ENCODE peak calls at places on chromosome 22, in eight cellular contexts. R is stimulated activated CD8-positive, alpha-beta memory T cell treated with anti-CD3 and anti-CD28 coated beads, Interleukin-15, amount 100 ng/mL, for 48 hours; I is cardiac muscle cell; S is Ammon's horn; X is CD8-positive, alpha-beta T cell; Y is HFFc6; Z is anterior cingulate cortex; F is HFF-Myc. L is an unnamed sample.
A peak's percentile ranks its signal among the peaks of the same experiment; 100 is the strongest.

GRCh38 chr22:41876275-41876674 is 38.6 kb downstream of the SHISA8 start:
- DNase-seq in X (no peak), I (no peak), S (no peak), Z (no peak), F (no peak), R (no peak), Y (peak; percentile 3), L (no peak)

GRCh38 chr22:36687516-36687915 is 16.0 kb downstream of the CACNG2 start:
- DNase-seq in Y (no peak), S (no peak), Z (no peak), I (no peak), F (no peak), X (no peak), R (no peak), L (no peak)

GRCh38 chr22:48277868-48278581 is 1515.6 kb downstream of the TBC1D22A start:
- DNase-seq in Z (peak; percentile 66), I (no peak), X (no peak), F (no peak), Y (no peak), S (peak; percentile 50), R (no peak), L (peak; percentile 65)

GRCh38 chr22:46763051-46763705 is 728 bp downstream of the TBC1D22A start:
- DNase-seq in X (peak; percentile 60), R (no peak), Z (no peak), Y (no peak), I (no peak), S (no peak), F (no peak), L (no peak)

GRCh38 chr22:45272498-45272897 is 12.3 kb upstream of the UPK3A start:
- DNase-seq in S (no peak), Z (no peak), X (no peak), F (no peak), Y (no peak), I (no peak), R (no peak), L (no peak)

GRCh38 chr22:45240137-45240809 is 421 bp downstream of the KIAA0930 start:
- DNase-seq in X (peak; percentile 39), Z (no peak), S (no peak), Y (no peak), F (no peak), R (no peak), I (no peak), L (no peak)

GRCh38 chr22:30992565-30992964 is 23.5 kb downstream of the TUG1 start:
- DNase-seq in F (no peak), I (no peak), Y (no peak), S (no peak), Z (no peak), R (no peak), X (no peak), L (no peak)

GRCh38 chr22:36077261-36077660 is 48.6 kb upstream of the RBFOX2 start:
- DNase-seq in X (no peak), R (no peak), S (no peak), F (no peak), Z (no peak), I (no peak), Y (peak; percentile 53), L (no peak)

GRCh38 chr22:31537019-31537535 is 40.7 kb downstream of the SFI1 start:
- DNase-seq in S (no peak), F (no peak), Z (no peak), R (peak; percentile 47), I (peak; percentile 9), Y (no peak), X (no peak), L (no peak)

GRCh38 chr22:30490399-30490798 is 15.1 kb downstream of the SEC14L4 start:
- DNase-seq in S (no peak), F (no peak), R (no peak), I (no peak), X (no peak), Z (no peak), Y (no peak), L (no peak)

GRCh38 chr22:47354668-47355387 is 592.4 kb downstream of the TBC1D22A start:
- DNase-seq in Y (no peak), X (no peak), F (no peak), Z (no peak), S (no peak), R (no peak), I (no peak), L (no peak)

GRCh38 chr22:30892731-30893221 is 75.8 kb downstream of the MORC2 start:
- DNase-seq in I (no peak), R (no peak), Y (no peak), F (no peak), X (no peak), S (no peak), Z (no peak), L (no peak)

GRCh38 chr22:30273196-30273595 is 6.5 kb upstream of the OSM start:
- DNase-seq in X (no peak), I (no peak), F (no peak), S (no peak), Y (no peak), R (no peak), Z (no peak), L (no peak)

GRCh38 chr22:35459423-35459894 is 59.5 kb downstream of the MCM5 start:
- DNase-seq in Z (no peak), R (no peak), X (no peak), I (no peak), F (no peak), Y (no peak), S (no peak), L (no peak)

GRCh38 chr22:49015993-49016908 is 811.4 kb downstream of the BRD1 start:
- DNase-seq in F (no peak), S (no peak), I (no peak), R (no peak), Z (no peak), X (no peak), Y (no peak), L (no peak)

GRCh38 chr22:23237841-23238240 is 57.5 kb downstream of the BCR start:
- DNase-seq in S (no peak), I (no peak), X (peak; percentile 16), F (no peak), R (no peak), Y (no peak), Z (peak; percentile 14), L (peak; percentile 76)

GRCh38 chr22:48975252-48975780 is 852.4 kb downstream of the BRD1 start:
- DNase-seq in Y (no peak), X (no peak), R (no peak), Z (no peak), S (no peak), I (no peak), F (no peak), L (no peak)

GRCh38 chr22:49212002-49212401 is 615.7 kb downstream of the BRD1 start:
- DNase-seq in R (no peak), S (no peak), X (no peak), F (no peak), I (no peak), Y (no peak), Z (no peak), L (no peak)

GRCh38 chr22:17842386-17842785 is 68.1 kb upstream of the BID start:
- DNase-seq in F (no peak), S (no peak), I (no peak), R (peak; percentile 4), X (peak; percentile 24), Z (no peak), Y (no peak), L (no peak)

GRCh38 chr22:18126606-18127005 is 16.0 kb downstream of the TUBA8 start:
- DNase-seq in X (no peak), S (no peak), R (no peak), Y (no peak), Z (no peak), F (no peak), I (no peak), L (no peak)

GRCh38 chr22:50730013-50730891 is 7.8 kb upstream of the ACR start:
- DNase-seq in I (no peak), Z (no peak), X (no peak), R (no peak), F (no peak), S (no peak), Y (no peak), L (no peak)

GRCh38 chr22:31613904-31614296 is 48.1 kb downstream of the PISD start:
- DNase-seq in F (no peak), R (no peak), I (no peak), S (no peak), Z (no peak), X (no peak), Y (no peak), L (no peak)

GRCh38 chr22:30222321-30222720 is 24.2 kb downstream of the LIF start:
- DNase-seq in S (no peak), R (no peak), I (no peak), Z (no peak), X (no peak), Y (no peak), F (no peak), L (no peak)

GRCh38 chr22:44604455-44604854 is 97.5 kb upstream of the PRR5 start:
- DNase-seq in I (no peak), R (no peak), Y (no peak), F (no peak), S (no peak), Z (no peak), X (no peak), L (no peak)

GRCh38 chr22:37855462-37855861 is 6.2 kb downstream of the EIF3L start:
- DNase-seq in Z (no peak), R (no peak), Y (no peak), S (no peak), F (no peak), I (no peak), X (no peak), L (no peak)

GRCh38 chr22:48758905-48759875 is 1068.5 kb downstream of the BRD1 start:
- DNase-seq in S (no peak), R (no peak), I (no peak), X (no peak), F (no peak), Y (no peak), Z (no peak), L (no peak)

GRCh38 chr22:22974795-22975580 is 87.4 kb downstream of the IGLL5 start:
- DNase-seq in F (no peak), X (no peak), S (no peak), R (no peak), Z (no peak), Y (no peak), I (no peak), L (no peak)

GRCh38 chr22:35882226-35883027 is 146.2 kb downstream of the RBFOX2 start:
- DNase-seq in F (no peak), Z (no peak), R (no peak), I (no peak), S (no peak), Y (no peak), X (no peak), L (no peak)

GRCh38 chr22:31927562-31927961 is 16.8 kb upstream of the YWHAH start:
- DNase-seq in Z (no peak), S (no peak), Y (no peak), R (no peak), X (no peak), F (no peak), I (no peak), L (no peak)

GRCh38 chr22:37965940-37966664 is 12.6 kb downstream of the POLR2F start:
- DNase-seq in Z (no peak), X (no peak), I (peak; percentile 32), Y (no peak), F (no peak), S (no peak), R (no peak), L (no peak)

GRCh38 chr22:38177926-38178604 is 3.6 kb downstream of the PLA2G6 start:
- DNase-seq in X (no peak), Y (peak; percentile 90), R (no peak), Z (peak; percentile 26), F (peak; percentile 90), I (no peak), S (peak; percentile 72), L (no peak)